ENCODE peak calls at places on chromosomes 4 and X, in five cellular contexts. A is neuronal stem cell, D is H9, G is trophoblast cell, O is mesendoderm. M is an unnamed sample.

GRCh38 chrX:40172169-40172979 is 74.6 kb upstream of the BCOR start:
- DNase-seq in A (no peak), D (peak; percentile 50), G (peak; percentile 47), O (peak; percentile 38), M (peak; percentile 44)

GRCh38 chr4:121070696-121071639 is 1.4 kb downstream of the NDNF start:
- DNase-seq in A (peak; percentile 62), D (peak; percentile 79), G (no peak), O (peak; percentile 79), M (no peak)

GRCh38 chr4:173536808-173537429 is 6.9 kb upstream of the HAND2 start:
- DNase-seq in A (peak; percentile 58), D (peak; percentile 84), G (no peak), O (peak; percentile 90), M (no peak)

GRCh38 chrX:53265771-53266170 is 15.6 kb downstream of the IQSEC2 start:
- DNase-seq in A (no peak), D (no peak), G (no peak), O (no peak), M (peak; percentile 69)

GRCh38 chr4:146229406-146229805 is 15.1 kb downstream of the REELD1 start:
- DNase-seq in A (no peak), D (no peak), G (no peak), O (no peak), M (no peak)

GRCh38 chr4:40687676-40688389 is 58.2 kb upstream of the RBM47 start:
- DNase-seq in A (no peak), D (no peak), G (no peak), O (no peak), M (no peak)

GRCh38 chrX:40094900-40095587 is 2.7 kb downstream of the BCOR start:
- DNase-seq in A (no peak), D (peak; percentile 36), G (no peak), O (peak; percentile 30), M (no peak)

GRCh38 chr4:83751336-83751949 is 215.5 kb downstream of the GPAT3 start:
- DNase-seq in A (no peak), D (no peak), G (peak; percentile 54), O (peak; percentile 69), M (no peak)

GRCh38 chr4:183147191-183147590 is 48.1 kb downstream of the WWC2 start:
- DNase-seq in A (no peak), D (no peak), G (no peak), O (no peak), M (no peak)

GRCh38 chr4:2799444-2799911 is 6.6 kb downstream of the SH3BP2 start:
- DNase-seq in A (no peak), D (no peak), G (no peak), O (no peak), M (no peak)

GRCh38 chr4:2797545-2798305 is 4.8 kb downstream of the SH3BP2 start:
- DNase-seq in A (no peak), D (no peak), G (no peak), O (no peak), M (no peak)

GRCh38 chr4:2798399-2799301 is 5.8 kb downstream of the SH3BP2 start:
- DNase-seq in A (no peak), D (no peak), G (no peak), O (no peak), M (no peak)

GRCh38 chr4:2800691-2801596 is 8.1 kb downstream of the SH3BP2 start:
- DNase-seq in A (peak; percentile 57), D (peak; percentile 79), G (peak; percentile 38), O (peak; percentile 79), M (peak; percentile 37)

DNA sequence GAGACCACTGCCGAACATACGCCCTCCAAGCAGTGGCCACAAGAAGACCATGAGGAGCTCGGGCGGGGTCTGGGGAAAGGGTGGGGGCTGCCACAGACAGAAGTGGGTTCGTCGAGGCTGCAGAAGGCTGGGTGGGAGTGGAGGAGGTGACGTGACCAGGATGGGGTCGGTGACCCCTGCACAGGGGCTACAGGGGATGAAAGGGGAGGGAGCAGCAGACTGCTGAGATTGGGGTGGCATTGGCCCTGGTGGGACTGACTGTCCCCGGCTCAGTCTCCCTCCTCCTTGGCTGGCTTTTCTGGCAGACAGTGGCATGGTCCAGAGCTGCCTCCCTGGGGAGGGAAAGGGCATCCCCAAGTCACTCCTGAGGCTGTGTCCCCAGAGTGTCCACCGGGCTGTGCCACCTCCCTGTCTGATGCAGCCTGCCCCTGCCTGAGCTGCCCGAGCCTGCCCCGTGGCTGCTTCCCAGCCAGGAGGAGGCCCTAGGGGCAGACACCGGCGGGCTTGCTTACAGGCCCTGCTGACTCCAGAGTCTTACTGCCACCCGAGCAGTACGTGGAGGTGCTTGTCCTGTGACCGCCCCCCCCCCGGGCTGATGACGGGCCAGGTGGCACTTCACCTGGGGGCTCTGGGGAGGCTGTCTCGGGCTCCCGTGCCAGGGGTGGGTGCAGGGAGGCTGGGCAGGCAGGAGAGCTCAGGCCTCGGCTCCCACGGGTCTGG is 7.2 kb downstream of the SH3BP2 start:
- DNase-seq in A (no peak), D (no peak), G (no peak), O (no peak), M (no peak)
- H3K4ac ChIP-seq in A (peak overlapping the region; percentile 32), D (no peak overlapping the region), G (no peak overlapping the region), O (no peak overlapping the region), M (peak overlapping the region; percentile 93)

GRCh38 chr4:110614981-110615365 is 7.9 kb downstream of the PITX2 start:
- DNase-seq in A (peak; percentile 27), D (peak; percentile 41), G (no peak), O (peak; percentile 72), M (no peak)
- H2BK120ac ChIP-seq in A (no peak overlapping the region), D (no peak overlapping the region), G (no peak overlapping the region), O (peak overlapping the region; percentile 99), M (no peak overlapping the region)

GRCh38 chrX:12452268-12452667 is 314.0 kb downstream of the FRMPD4 start:
- DNase-seq in A (no peak), D (no peak), G (no peak), O (no peak), M (no peak)
- H3K27me3 ChIP-seq in A (no peaks in the 10 kb centered on the region), D (no peaks in the 10 kb centered on the region), G (no peaks in the 10 kb centered on the region), O (no peaks in the 10 kb centered on the region), M (no peaks in the 10 kb centered on the region)

GRCh38 chrX:109889289-109890006 is 113.5 kb upstream of the TMEM164 start:
- DNase-seq in A (no peak), D (no peak), G (no peak), O (peak; percentile 15), M (peak; percentile 27)

GRCh38 chrX:109890300-109890699 is 112.6 kb upstream of the TMEM164 start:
- DNase-seq in A (no peak), D (no peak), G (no peak), O (no peak), M (no peak)

GRCh38 chrX:109886122-109886761 is 116.7 kb upstream of the TMEM164 start:
- DNase-seq in A (peak; percentile 21), D (peak; percentile 38), G (peak; percentile 6), O (peak; percentile 39), M (peak; percentile 63)

DNA sequence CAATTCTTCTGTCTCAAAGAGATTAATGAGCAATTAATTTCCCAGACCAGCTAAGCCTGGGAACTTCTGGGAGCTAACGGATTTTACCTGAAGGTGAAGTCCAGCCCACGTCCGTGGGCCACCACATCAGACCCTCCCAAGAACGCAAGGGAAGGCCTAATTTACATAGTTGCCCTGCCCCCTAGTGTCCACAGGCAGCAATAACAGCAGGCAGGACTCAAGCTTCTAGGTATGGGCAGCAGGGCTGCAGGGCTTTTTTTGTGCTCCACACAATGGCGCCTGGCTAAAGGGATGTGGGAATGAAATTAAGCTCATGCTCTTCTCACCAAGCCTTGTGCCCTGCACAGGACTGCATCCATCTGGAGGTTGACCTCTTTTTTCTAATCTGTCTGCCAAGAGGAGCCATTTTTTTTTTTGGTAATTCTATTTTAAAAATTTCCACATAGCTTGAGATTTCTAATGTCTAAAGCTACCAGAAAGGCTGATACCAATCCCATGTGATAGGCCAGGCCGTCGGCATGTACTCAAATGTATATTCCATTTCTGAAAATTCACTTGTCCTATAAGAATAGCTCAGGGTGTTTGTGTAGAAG is 111.9 kb upstream of the TMEM164 start:
- DNase-seq in A (peak; percentile 52), D (peak; percentile 76), G (peak; percentile 52), O (peak; percentile 81), M (peak; percentile 59)
- H3K4ac ChIP-seq in A (no peak overlapping the region), D (no peak overlapping the region), G (no peak overlapping the region), O (no peak overlapping the region), M (no peak overlapping the region)

GRCh38 chr4:185235480-185236154 is 26.2 kb downstream of the SNX25 start:
- DNase-seq in A (no peak), D (no peak), G (peak; percentile 87), O (peak; percentile 97), M (peak; percentile 38)
- H2BK120ac ChIP-seq in A (no peak overlapping the region), D (no peak overlapping the region), G (peak overlapping the region; percentile 8), O (no peak overlapping the region), M (no peak overlapping the region)

GRCh38 chr4:95050980-95051688 is 293.4 kb downstream of the BMPR1B start:
- DNase-seq in A (peak; percentile 45), D (peak; percentile 39), G (no peak), O (peak; percentile 13), M (no peak)
- H3K27me3 ChIP-seq in A (no peaks in the 10 kb centered on the region), D (no peaks in the 10 kb centered on the region), G (no peaks in the 10 kb centered on the region), O (no peaks in the 10 kb centered on the region), M (no peaks in the 10 kb centered on the region)